ENCODE peak calls at places on chromosomes 12 and 14, in eight cellular contexts. One of them, this sample, is unnamed.

GRCh38 chr12:85821216-85821615 is 15.0 kb downstream of the RASSF9 start:
- DNase-seq in lower lobe of right lung: no peak
- DNase-seq in CD8-positive, alpha-beta T cell: no peak
- DNase-seq in lung: no peak
- DNase-seq in effector memory CD4-positive, alpha-beta T cell: no peak
- DNase-seq in CD8-positive, alpha-beta memory T cell: no peak
- DNase-seq in cardiac muscle cell: no peak
- DNase-seq in heart right ventricle: no peak
- DNase-seq in this sample: no peak

GRCh38 chr14:72913809-72914208 is 12.5 kb upstream of the DCAF4 start:
- DNase-seq in lower lobe of right lung: no peak
- DNase-seq in lung: no peak
- DNase-seq in CD8-positive, alpha-beta T cell: no peak
- DNase-seq in effector memory CD4-positive, alpha-beta T cell: no peak
- DNase-seq in cardiac muscle cell: no peak
- DNase-seq in CD8-positive, alpha-beta memory T cell: no peak
- DNase-seq in heart right ventricle: no peak
- DNase-seq in this sample: no peak

GRCh38 chr12:93782854-93783253 is 105.7 kb downstream of the CRADD start:
- DNase-seq in CD8-positive, alpha-beta T cell: no peak
- DNase-seq in heart right ventricle: no peak
- DNase-seq in cardiac muscle cell: no peak
- DNase-seq in CD8-positive, alpha-beta memory T cell: no peak
- DNase-seq in lung: no peak
- DNase-seq in lower lobe of right lung: no peak
- DNase-seq in effector memory CD4-positive, alpha-beta T cell: no peak
- DNase-seq in this sample: no peak

GRCh38 chr12:123055281-123055766 is 74.8 kb downstream of the ARL6IP4 start:
- DNase-seq in effector memory CD4-positive, alpha-beta T cell: no peak
- DNase-seq in heart right ventricle: no peak
- DNase-seq in lung: no peak
- DNase-seq in CD8-positive, alpha-beta memory T cell: no peak
- DNase-seq in cardiac muscle cell: no peak
- DNase-seq in CD8-positive, alpha-beta T cell: no peak
- DNase-seq in lower lobe of right lung: no peak
- DNase-seq in this sample: no peak

GRCh38 chr12:49111206-49111605 is 559 bp upstream of the LMBR1L start:
- DNase-seq in effector memory CD4-positive, alpha-beta T cell: no peak
- DNase-seq in lower lobe of right lung: no peak
- DNase-seq in CD8-positive, alpha-beta T cell: no peak
- DNase-seq in CD8-positive, alpha-beta memory T cell: no peak
- DNase-seq in lung: no peak
- DNase-seq in heart right ventricle: no peak
- DNase-seq in cardiac muscle cell: no peak
- DNase-seq in this sample: no peak

GRCh38 chr12:54861927-54862326 is 7.6 kb downstream of the MUCL1 start:
- DNase-seq in cardiac muscle cell: no peak
- DNase-seq in effector memory CD4-positive, alpha-beta T cell: no peak
- DNase-seq in CD8-positive, alpha-beta T cell: no peak
- DNase-seq in lung: no peak
- DNase-seq in CD8-positive, alpha-beta memory T cell: no peak
- DNase-seq in heart right ventricle: no peak
- DNase-seq in lower lobe of right lung: no peak
- DNase-seq in this sample: no peak

GRCh38 chr12:80086025-80086424 is 13.3 kb upstream of the OTOGL start:
- DNase-seq in heart right ventricle: no peak
- DNase-seq in CD8-positive, alpha-beta memory T cell: no peak
- DNase-seq in effector memory CD4-positive, alpha-beta T cell: no peak
- DNase-seq in CD8-positive, alpha-beta T cell: no peak
- DNase-seq in lower lobe of right lung: no peak
- DNase-seq in lung: no peak
- DNase-seq in cardiac muscle cell: no peak
- DNase-seq in this sample: no peak

GRCh38 chr12:124745891-124746570 is 117.6 kb downstream of the SCARB1 start:
- DNase-seq in effector memory CD4-positive, alpha-beta T cell: no peak
- DNase-seq in heart right ventricle: peak; percentile 95
- DNase-seq in lung: peak; percentile 88
- DNase-seq in CD8-positive, alpha-beta memory T cell: no peak
- DNase-seq in cardiac muscle cell: peak; percentile 87
- DNase-seq in CD8-positive, alpha-beta T cell: no peak
- DNase-seq in lower lobe of right lung: peak; percentile 91
- DNase-seq in this sample: no peak

GRCh38 chr14:39145266-39145966 is 24.7 kb downstream of the TRAPPC6B start:
- DNase-seq in effector memory CD4-positive, alpha-beta T cell: no peak
- DNase-seq in CD8-positive, alpha-beta memory T cell: no peak
- DNase-seq in heart right ventricle: no peak
- DNase-seq in lower lobe of right lung: no peak
- DNase-seq in CD8-positive, alpha-beta T cell: no peak
- DNase-seq in lung: no peak
- DNase-seq in cardiac muscle cell: no peak
- DNase-seq in this sample: no peak

GRCh38 chr12:115294443-115295133 is 610.6 kb upstream of the TBX3 start:
- DNase-seq in lung: no peak
- DNase-seq in effector memory CD4-positive, alpha-beta T cell: no peak
- DNase-seq in heart right ventricle: no peak
- DNase-seq in CD8-positive, alpha-beta memory T cell: no peak
- DNase-seq in cardiac muscle cell: peak; percentile 41
- DNase-seq in CD8-positive, alpha-beta T cell: no peak
- DNase-seq in lower lobe of right lung: no peak
- DNase-seq in this sample: no peak

GRCh38 chr14:81350344-81351096 is 49.6 kb downstream of the STON2 start:
- DNase-seq in CD8-positive, alpha-beta memory T cell: no peak
- DNase-seq in CD8-positive, alpha-beta T cell: no peak
- DNase-seq in cardiac muscle cell: no peak
- DNase-seq in lung: no peak
- DNase-seq in effector memory CD4-positive, alpha-beta T cell: no peak
- DNase-seq in heart right ventricle: no peak
- DNase-seq in lower lobe of right lung: no peak
- DNase-seq in this sample: no peak

GRCh38 chr14:68547305-68548193 is 245.3 kb downstream of the ZFP36L1 start:
- DNase-seq in CD8-positive, alpha-beta T cell: no peak
- DNase-seq in cardiac muscle cell: no peak
- DNase-seq in lower lobe of right lung: no peak
- DNase-seq in lung: peak; percentile 71
- DNase-seq in heart right ventricle: peak; percentile 62
- DNase-seq in effector memory CD4-positive, alpha-beta T cell: no peak
- DNase-seq in CD8-positive, alpha-beta memory T cell: no peak
- DNase-seq in this sample: no peak

GRCh38 chr14:81565441-81566290 is 32.0 kb upstream of the SEL1L start:
- DNase-seq in CD8-positive, alpha-beta T cell: no peak
- DNase-seq in lower lobe of right lung: no peak
- DNase-seq in lung: no peak
- DNase-seq in effector memory CD4-positive, alpha-beta T cell: no peak
- DNase-seq in cardiac muscle cell: peak; percentile 50
- DNase-seq in CD8-positive, alpha-beta memory T cell: no peak
- DNase-seq in heart right ventricle: peak; percentile 20
- DNase-seq in this sample: peak; percentile 27

GRCh38 chr12:49201595-49202295 is 12.9 kb upstream of the TUBA1A start:
- DNase-seq in CD8-positive, alpha-beta memory T cell: no peak
- DNase-seq in effector memory CD4-positive, alpha-beta T cell: no peak
- DNase-seq in cardiac muscle cell: no peak
- DNase-seq in heart right ventricle: peak; percentile 43
- DNase-seq in lower lobe of right lung: no peak
- DNase-seq in lung: no peak
- DNase-seq in CD8-positive, alpha-beta T cell: no peak
- DNase-seq in this sample: no peak

GRCh38 chr12:46459111-46459510 is 86.5 kb upstream of the SLC38A2 start:
- DNase-seq in lung: no peak
- DNase-seq in lower lobe of right lung: no peak
- DNase-seq in effector memory CD4-positive, alpha-beta T cell: no peak
- DNase-seq in CD8-positive, alpha-beta memory T cell: no peak
- DNase-seq in CD8-positive, alpha-beta T cell: no peak
- DNase-seq in heart right ventricle: no peak
- DNase-seq in cardiac muscle cell: no peak
- DNase-seq in this sample: no peak

GRCh38 chr12:79203103-79203502 is 338.5 kb downstream of the SYT1 start:
- DNase-seq in CD8-positive, alpha-beta T cell: no peak
- DNase-seq in heart right ventricle: no peak
- DNase-seq in cardiac muscle cell: no peak
- DNase-seq in effector memory CD4-positive, alpha-beta T cell: no peak
- DNase-seq in lung: no peak
- DNase-seq in CD8-positive, alpha-beta memory T cell: no peak
- DNase-seq in lower lobe of right lung: no peak
- DNase-seq in this sample: no peak

GRCh38 chr14:91257328-91258020 is 13.0 kb upstream of the GPR68 start:
- DNase-seq in CD8-positive, alpha-beta T cell: no peak
- DNase-seq in effector memory CD4-positive, alpha-beta T cell: no peak
- DNase-seq in CD8-positive, alpha-beta memory T cell: no peak
- DNase-seq in lung: no peak
- DNase-seq in heart right ventricle: no peak
- DNase-seq in cardiac muscle cell: peak; percentile 49
- DNase-seq in lower lobe of right lung: no peak
- DNase-seq in this sample: peak; percentile 69

GRCh38 chr12:70908978-70909377 is 11.6 kb downstream of the PTPRR start:
- DNase-seq in CD8-positive, alpha-beta T cell: no peak
- DNase-seq in lower lobe of right lung: no peak
- DNase-seq in heart right ventricle: no peak
- DNase-seq in CD8-positive, alpha-beta memory T cell: no peak
- DNase-seq in lung: no peak
- DNase-seq in cardiac muscle cell: no peak
- DNase-seq in effector memory CD4-positive, alpha-beta T cell: no peak
- DNase-seq in this sample: no peak
- H3K4me3 ChIP-seq in CD8-positive, alpha-beta T cell: no peak overlapping the region
- H3K4me3 ChIP-seq in lower lobe of right lung: no peak overlapping the region
- H3K4me3 ChIP-seq in heart right ventricle: no peak overlapping the region
- H3K4me3 ChIP-seq in CD8-positive, alpha-beta memory T cell: no peak overlapping the region
- H3K4me3 ChIP-seq in lung: no peak overlapping the region
- H3K4me3 ChIP-seq in cardiac muscle cell: no peak overlapping the region
- H3K4me3 ChIP-seq in effector memory CD4-positive, alpha-beta T cell: no peak overlapping the region
- H3K4me3 ChIP-seq in this sample: no peak overlapping the region

GRCh38 chr12:31586703-31587102 is 4.2 kb downstream of the DENND5B start:
- DNase-seq in lower lobe of right lung: no peak
- DNase-seq in effector memory CD4-positive, alpha-beta T cell: no peak
- DNase-seq in lung: no peak
- DNase-seq in cardiac muscle cell: no peak
- DNase-seq in CD8-positive, alpha-beta T cell: no peak
- DNase-seq in CD8-positive, alpha-beta memory T cell: no peak
- DNase-seq in heart right ventricle: no peak
- DNase-seq in this sample: no peak
- H3K4me3 ChIP-seq in lower lobe of right lung: no peak overlapping the region
- H3K4me3 ChIP-seq in effector memory CD4-positive, alpha-beta T cell: no peak overlapping the region
- H3K4me3 ChIP-seq in lung: no peak overlapping the region
- H3K4me3 ChIP-seq in cardiac muscle cell: no peak overlapping the region
- H3K4me3 ChIP-seq in CD8-positive, alpha-beta T cell: no peak overlapping the region
- H3K4me3 ChIP-seq in CD8-positive, alpha-beta memory T cell: no peak overlapping the region
- H3K4me3 ChIP-seq in heart right ventricle: no peak overlapping the region
- H3K4me3 ChIP-seq in this sample: no peak overlapping the region

GRCh38 chr12:42024495-42024830 is 120.2 kb downstream of the GXYLT1 start:
- DNase-seq in heart right ventricle: no peak
- DNase-seq in cardiac muscle cell: no peak
- DNase-seq in lower lobe of right lung: no peak
- DNase-seq in CD8-positive, alpha-beta T cell: no peak
- DNase-seq in lung: no peak
- DNase-seq in CD8-positive, alpha-beta memory T cell: no peak
- DNase-seq in effector memory CD4-positive, alpha-beta T cell: no peak
- DNase-seq in this sample: no peak

GRCh38 chr12:42027537-42027936 is 117.1 kb downstream of the GXYLT1 start:
- DNase-seq in effector memory CD4-positive, alpha-beta T cell: no peak
- DNase-seq in CD8-positive, alpha-beta memory T cell: no peak
- DNase-seq in lung: no peak
- DNase-seq in heart right ventricle: no peak
- DNase-seq in CD8-positive, alpha-beta T cell: no peak
- DNase-seq in cardiac muscle cell: no peak
- DNase-seq in lower lobe of right lung: no peak
- DNase-seq in this sample: no peak

GRCh38 chr12:42020226-42020625 is 124.4 kb downstream of the GXYLT1 start:
- DNase-seq in lung: no peak
- DNase-seq in heart right ventricle: no peak
- DNase-seq in effector memory CD4-positive, alpha-beta T cell: no peak
- DNase-seq in CD8-positive, alpha-beta memory T cell: no peak
- DNase-seq in CD8-positive, alpha-beta T cell: no peak
- DNase-seq in lower lobe of right lung: no peak
- DNase-seq in cardiac muscle cell: no peak
- DNase-seq in this sample: no peak

DNA sequence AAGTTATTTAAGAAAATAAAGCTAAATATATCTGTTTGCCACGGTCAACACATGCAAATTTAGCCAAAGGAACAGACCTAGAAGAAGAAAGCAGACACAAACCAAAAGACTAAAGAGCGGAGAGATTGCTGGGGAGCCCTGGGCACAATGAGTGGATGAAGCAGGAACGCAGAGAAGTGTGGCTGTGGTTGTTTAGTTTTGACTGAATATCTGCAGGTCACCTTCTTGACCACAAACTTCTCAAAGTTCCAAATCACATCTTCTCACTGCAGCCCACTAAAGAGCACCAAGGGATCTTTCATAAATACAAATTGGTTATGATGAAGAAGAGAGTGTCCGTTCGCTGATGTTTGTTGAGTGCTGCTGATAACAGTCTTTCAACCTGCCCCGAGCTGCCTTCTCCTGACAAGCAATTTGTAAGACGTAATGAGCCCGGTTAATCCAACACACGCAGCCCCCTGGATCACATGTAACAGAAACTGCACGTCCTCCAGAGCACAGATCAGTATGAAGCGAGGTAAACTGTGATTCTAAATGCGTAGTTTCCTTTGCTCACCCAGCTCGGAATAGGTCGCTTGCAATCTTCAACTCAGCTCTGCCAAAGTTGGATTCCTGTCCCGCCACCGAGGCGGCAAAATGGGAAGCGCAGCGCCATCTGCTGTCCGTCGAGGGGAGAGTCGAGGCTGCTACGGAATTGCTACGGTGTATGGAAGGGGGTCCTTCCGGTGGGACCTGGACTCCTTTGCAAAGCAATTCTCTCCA is 120.8 kb downstream of the GXYLT1 start:
- DNase-seq in lung: peak; percentile 74
- DNase-seq in heart right ventricle: peak; percentile 67
- DNase-seq in cardiac muscle cell: peak; percentile 84
- DNase-seq in CD8-positive, alpha-beta T cell: peak; percentile 71
- DNase-seq in lower lobe of right lung: peak; percentile 73
- DNase-seq in CD8-positive, alpha-beta memory T cell: peak; percentile 52
- DNase-seq in effector memory CD4-positive, alpha-beta T cell: peak; percentile 12
- DNase-seq in this sample: peak; percentile 54
- H3K4me3 ChIP-seq in lung: no peak overlapping the region
- H3K4me3 ChIP-seq in heart right ventricle: peak overlapping the region; percentile 49
- H3K4me3 ChIP-seq in cardiac muscle cell: peak overlapping the region; percentile 17
- H3K4me3 ChIP-seq in CD8-positive, alpha-beta T cell: peak overlapping the region; percentile 47
- H3K4me3 ChIP-seq in lower lobe of right lung: peak overlapping the region; percentile 37
- H3K4me3 ChIP-seq in CD8-positive, alpha-beta memory T cell: peak overlapping the region; percentile 42
- H3K4me3 ChIP-seq in effector memory CD4-positive, alpha-beta T cell: peak overlapping the region; percentile 31
- H3K4me3 ChIP-seq in this sample: peak overlapping the region; percentile 23

DNA sequence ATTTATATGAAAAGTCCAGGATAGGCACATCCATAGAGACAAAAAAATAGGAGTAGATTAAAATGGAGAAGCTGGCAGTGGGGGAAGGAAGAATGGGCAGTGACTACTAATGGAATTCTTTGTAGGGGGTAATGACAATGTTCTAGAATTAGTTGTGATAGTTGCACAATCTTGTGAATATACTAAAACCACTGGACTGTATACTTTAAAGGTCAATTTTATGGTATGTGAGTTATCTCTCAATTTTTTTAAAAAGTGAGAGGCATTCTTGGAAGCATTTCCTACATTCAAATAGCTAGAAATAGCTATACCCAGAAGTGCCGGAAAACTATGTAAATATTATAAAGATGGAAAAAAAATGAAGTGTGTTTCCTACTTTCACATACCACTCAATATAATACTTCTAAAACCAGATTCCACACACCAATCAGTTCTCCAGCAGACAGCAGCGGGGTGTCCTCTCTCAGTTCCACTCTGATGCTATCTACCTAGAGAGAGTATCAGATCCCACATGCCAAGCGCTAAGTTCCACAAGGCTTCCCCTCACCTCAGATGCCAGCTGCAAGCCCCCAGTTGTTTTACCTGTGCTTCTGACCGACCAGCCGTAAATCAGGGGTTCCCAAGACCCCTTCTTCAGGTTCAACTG is 41.7 kb upstream of the NID2 start:
- DNase-seq in lung: no peak
- DNase-seq in CD8-positive, alpha-beta memory T cell: no peak
- DNase-seq in cardiac muscle cell: no peak
- DNase-seq in effector memory CD4-positive, alpha-beta T cell: no peak
- DNase-seq in lower lobe of right lung: no peak
- DNase-seq in CD8-positive, alpha-beta T cell: no peak
- DNase-seq in heart right ventricle: no peak
- DNase-seq in this sample: no peak
- H3K4me3 ChIP-seq in lung: no peak overlapping the region
- H3K4me3 ChIP-seq in CD8-positive, alpha-beta memory T cell: no peak overlapping the region
- H3K4me3 ChIP-seq in cardiac muscle cell: no peak overlapping the region
- H3K4me3 ChIP-seq in effector memory CD4-positive, alpha-beta T cell: no peak overlapping the region
- H3K4me3 ChIP-seq in lower lobe of right lung: no peak overlapping the region
- H3K4me3 ChIP-seq in CD8-positive, alpha-beta T cell: no peak overlapping the region
- H3K4me3 ChIP-seq in heart right ventricle: no peak overlapping the region
- H3K4me3 ChIP-seq in this sample: no peak overlapping the region